ENCODE peak calls at places on chromosomes 7 and 10, in four cellular contexts. One of them, this sample, is unnamed.

GRCh38 chr7:85191383-85191782 is 4.5 kb upstream of the SEMA3D start:
- DNase-seq in OCI-LY7: peak; percentile 4
- DNase-seq in endothelial cell of umbilical vein: peak; percentile 42
- DNase-seq in astrocyte: peak; percentile 21
- DNase-seq in this sample: no peak

GRCh38 chr7:45469103-45469502 is 105.1 kb upstream of the ADCY1 start:
- DNase-seq in astrocyte: peak; percentile 68
- DNase-seq in endothelial cell of umbilical vein: no peak
- DNase-seq in OCI-LY7: no peak
- DNase-seq in this sample: no peak

GRCh38 chr10:98307916-98308315 is 39.9 kb upstream of the LOXL4 start:
- DNase-seq in endothelial cell of umbilical vein: no peak
- DNase-seq in astrocyte: peak; percentile 45
- DNase-seq in OCI-LY7: no peak
- DNase-seq in this sample: no peak

GRCh38 chr10:97759157-97759980 is 12.4 kb downstream of the SFRP5 start:
- DNase-seq in OCI-LY7: peak; percentile 54
- DNase-seq in endothelial cell of umbilical vein: peak; percentile 62
- DNase-seq in astrocyte: peak; percentile 22
- DNase-seq in this sample: peak; percentile 59

GRCh38 chr7:80078159-80078731 is 56.4 kb upstream of the GNAI1 start:
- DNase-seq in OCI-LY7: no peak
- DNase-seq in endothelial cell of umbilical vein: peak; percentile 48
- DNase-seq in astrocyte: peak; percentile 24
- DNase-seq in this sample: no peak

GRCh38 chr7:26278769-26279168 is 12.9 kb upstream of the SNX10 start:
- DNase-seq in astrocyte: no peak
- DNase-seq in endothelial cell of umbilical vein: no peak
- DNase-seq in OCI-LY7: peak; percentile 70
- DNase-seq in this sample: peak; percentile 75

GRCh38 chr7:151664268-151664667 is 144.6 kb upstream of the RHEB start:
- DNase-seq in endothelial cell of umbilical vein: no peak
- DNase-seq in OCI-LY7: no peak
- DNase-seq in astrocyte: no peak
- DNase-seq in this sample: no peak

GRCh38 chr10:88428976-88429375 is 154.1 kb downstream of the RNLS start:
- DNase-seq in OCI-LY7: no peak
- DNase-seq in endothelial cell of umbilical vein: no peak
- DNase-seq in astrocyte: no peak
- DNase-seq in this sample: no peak

GRCh38 chr7:121305109-121305508 is 23.7 kb upstream of the WNT16 start:
- DNase-seq in astrocyte: peak; percentile 16
- DNase-seq in endothelial cell of umbilical vein: no peak
- DNase-seq in OCI-LY7: no peak
- DNase-seq in this sample: no peak

GRCh38 chr7:6259257-6259656 is 13.2 kb downstream of the CYTH3 start:
- DNase-seq in OCI-LY7: no peak
- DNase-seq in endothelial cell of umbilical vein: no peak
- DNase-seq in astrocyte: no peak
- DNase-seq in this sample: no peak

GRCh38 chr7:6262206-6262605 is 10.2 kb downstream of the CYTH3 start:
- DNase-seq in OCI-LY7: no peak
- DNase-seq in astrocyte: no peak
- DNase-seq in endothelial cell of umbilical vein: no peak
- DNase-seq in this sample: no peak

GRCh38 chr7:6261699-6262098 is 10.7 kb downstream of the CYTH3 start:
- DNase-seq in OCI-LY7: no peak
- DNase-seq in endothelial cell of umbilical vein: no peak
- DNase-seq in astrocyte: no peak
- DNase-seq in this sample: no peak

GRCh38 chr7:6258440-6259182 is 13.8 kb downstream of the CYTH3 start:
- DNase-seq in OCI-LY7: peak; percentile 35
- DNase-seq in endothelial cell of umbilical vein: peak; percentile 61
- DNase-seq in astrocyte: peak; percentile 85
- DNase-seq in this sample: no peak

GRCh38 chr7:6260291-6261183 is 11.9 kb downstream of the CYTH3 start:
- DNase-seq in OCI-LY7: no peak
- DNase-seq in astrocyte: peak; percentile 67
- DNase-seq in endothelial cell of umbilical vein: no peak
- DNase-seq in this sample: no peak
- H3K79me2 ChIP-seq in OCI-LY7: no peaks in the 10 kb centered on the region
- H3K79me2 ChIP-seq in astrocyte: peaks cover 81% of the 10 kb centered on the region
- H3K79me2 ChIP-seq in endothelial cell of umbilical vein: no peaks in the 10 kb centered on the region
- H3K79me2 ChIP-seq in this sample: no peaks in the 10 kb centered on the region

GRCh38 chr10:133358920-133359300 is 1.1 kb upstream of the FUOM start:
- DNase-seq in astrocyte: no peak
- DNase-seq in endothelial cell of umbilical vein: no peak
- DNase-seq in OCI-LY7: no peak
- DNase-seq in this sample: no peak
- H3K27ac ChIP-seq in astrocyte: no peak overlapping the region
- H3K27ac ChIP-seq in endothelial cell of umbilical vein: no peak overlapping the region
- H3K27ac ChIP-seq in OCI-LY7: no peak overlapping the region
- H3K27ac ChIP-seq in this sample: no peak overlapping the region

GRCh38 chr7:66757939-66758338 is 17.4 kb downstream of the RABGEF1 start:
- DNase-seq in OCI-LY7: no peak
- DNase-seq in endothelial cell of umbilical vein: no peak
- DNase-seq in astrocyte: no peak
- DNase-seq in this sample: no peak
- H3K79me2 ChIP-seq in OCI-LY7: peaks cover 6% of the 10 kb centered on the region
- H3K79me2 ChIP-seq in endothelial cell of umbilical vein: peaks cover 15% of the 10 kb centered on the region
- H3K79me2 ChIP-seq in astrocyte: peaks cover 93% of the 10 kb centered on the region
- H3K79me2 ChIP-seq in this sample: peaks cover 98% of the 10 kb centered on the region

GRCh38 chr10:29411666-29412335 is 122.9 kb downstream of the LYZL1 start:
- DNase-seq in astrocyte: no peak
- DNase-seq in OCI-LY7: no peak
- DNase-seq in endothelial cell of umbilical vein: no peak
- DNase-seq in this sample: no peak
- H3K27ac ChIP-seq in astrocyte: no peak overlapping the region
- H3K27ac ChIP-seq in OCI-LY7: no peak overlapping the region
- H3K27ac ChIP-seq in endothelial cell of umbilical vein: no peak overlapping the region
- H3K27ac ChIP-seq in this sample: no peak overlapping the region

GRCh38 chr10:5896765-5897340 is 6.8 kb downstream of the FBH1 start:
- DNase-seq in OCI-LY7: no peak
- DNase-seq in endothelial cell of umbilical vein: no peak
- DNase-seq in astrocyte: no peak
- DNase-seq in this sample: no peak
- H3K79me2 ChIP-seq in OCI-LY7: peaks cover 15% of the 10 kb centered on the region
- H3K79me2 ChIP-seq in endothelial cell of umbilical vein: peaks cover 48% of the 10 kb centered on the region
- H3K79me2 ChIP-seq in astrocyte: peaks cover 92% of the 10 kb centered on the region
- H3K79me2 ChIP-seq in this sample: peaks cover 87% of the 10 kb centered on the region